ENCODE peak calls at places on chromosomes 4 and X, in seven cellular contexts. A, C, I, Q, T, B and E are unnamed samples.

GRCh38 chr4:144894525-144894924 is 203.5 kb downstream of the ANAPC10 start:
- DNase-seq in A (no peak), C (peak; percentile 57), I (no peak), Q (no peak), T (no peak), B (no peak), E (peak; percentile 48)

GRCh38 chr4:17068885-17069284 is 170.4 kb upstream of the LDB2 start:
- DNase-seq in A (no peak), C (peak; percentile 18), I (no peak), Q (no peak), T (no peak), B (no peak), E (no peak)

GRCh38 chrX:152915541-152916241 is 17.8 kb downstream of the ZNF185 start:
- DNase-seq in A (peak; percentile 25), C (peak; percentile 71), I (no peak), Q (peak; percentile 62), T (no peak), B (peak; percentile 67), E (peak; percentile 79)

GRCh38 chrX:129768186-129768585 is 11.6 kb upstream of the SASH3 start:
- DNase-seq in A (no peak), C (no peak), I (no peak), Q (no peak), T (no peak), B (no peak), E (no peak)

GRCh38 chrX:124028177-124028576 is 66.7 kb downstream of the STAG2 start:
- DNase-seq in A (no peak), C (no peak), I (no peak), Q (no peak), T (no peak), B (no peak), E (peak; percentile 71)

GRCh38 chrX:153353416-153353815 is 19.5 kb downstream of the ZNF275 start:
- DNase-seq in A (no peak), C (no peak), I (no peak), Q (peak; percentile 49), T (no peak), B (peak; percentile 9), E (no peak)

GRCh38 chr4:186021461-186022167 is 47.3 kb upstream of the TLR3 start:
- DNase-seq in A (peak; percentile 18), C (peak; percentile 29), I (peak; percentile 63), Q (peak; percentile 68), T (no peak), B (peak; percentile 78), E (peak; percentile 20)

GRCh38 chr4:25098964-25099843 is 61.0 kb downstream of the SEPSECS start:
- DNase-seq in A (peak; percentile 9), C (no peak), I (no peak), Q (no peak), T (no peak), B (peak; percentile 26), E (peak; percentile 63)

GRCh38 chrX:65677954-65678469 is 10.6 kb downstream of the MSN start:
- DNase-seq in A (no peak), C (peak; percentile 90), I (no peak), Q (no peak), T (no peak), B (no peak), E (peak; percentile 94)

GRCh38 chr4:3442959-3443749 is 1.4 kb downstream of the HGFAC start:
- DNase-seq in A (peak; percentile 64), C (peak; percentile 32), I (peak; percentile 50), Q (peak; percentile 73), T (no peak), B (peak; percentile 53), E (no peak)

DNA sequence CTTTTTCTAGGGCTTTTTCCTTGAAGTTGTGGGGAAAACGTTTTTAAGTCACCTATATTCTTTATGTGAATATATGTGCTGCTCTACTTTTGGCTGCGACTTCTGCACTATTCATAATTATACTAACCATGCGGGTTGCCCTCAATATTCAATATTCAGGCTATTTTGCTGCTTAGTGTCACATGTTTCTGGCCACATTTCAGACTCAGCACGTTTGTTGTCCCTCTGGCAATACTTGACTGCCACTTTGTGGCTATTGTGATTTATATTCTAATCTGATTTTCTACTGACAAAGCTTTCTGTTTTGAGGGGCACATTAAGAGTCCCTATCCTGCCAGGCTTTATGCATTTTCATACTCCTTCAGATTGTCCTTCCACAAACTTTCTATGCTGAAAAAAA is 63.9 kb upstream of the CT45A1 start:
- DNase-seq in A (no peak), C (no peak), I (no peak), Q (no peak), T (no peak), B (no peak), E (no peak)
- H3K23ac ChIP-seq in A (no peak overlapping the region), C (no peak overlapping the region), I (no peak overlapping the region), Q (no peak overlapping the region), T (no peak overlapping the region), B (no peak overlapping the region), E (no peak overlapping the region)

GRCh38 chrX:135099493-135099783 is 20.9 kb downstream of the ETDB start:
- DNase-seq in A (peak; percentile 13), C (no peak), I (no peak), Q (no peak), T (no peak), B (no peak), E (no peak)
- H3K23ac ChIP-seq in A (no peak overlapping the region), C (no peak overlapping the region), I (no peak overlapping the region), Q (no peak overlapping the region), T (no peak overlapping the region), B (no peak overlapping the region), E (no peak overlapping the region)

GRCh38 chrX:42096262-42096939 is 173.0 kb upstream of the CASK start:
- DNase-seq in A (peak; percentile 84), C (peak; percentile 94), I (no peak), Q (no peak), T (no peak), B (no peak), E (peak; percentile 96)

GRCh38 chrX:42094208-42094607 is 170.9 kb upstream of the CASK start:
- DNase-seq in A (no peak), C (peak; percentile 34), I (no peak), Q (no peak), T (no peak), B (no peak), E (peak; percentile 7)

GRCh38 chrX:42090395-42090794 is 167.0 kb upstream of the CASK start:
- DNase-seq in A (no peak), C (no peak), I (no peak), Q (no peak), T (no peak), B (no peak), E (no peak)

GRCh38 chrX:42097491-42097890 is 174.1 kb upstream of the CASK start:
- DNase-seq in A (no peak), C (no peak), I (no peak), Q (no peak), T (no peak), B (no peak), E (no peak)

DNA sequence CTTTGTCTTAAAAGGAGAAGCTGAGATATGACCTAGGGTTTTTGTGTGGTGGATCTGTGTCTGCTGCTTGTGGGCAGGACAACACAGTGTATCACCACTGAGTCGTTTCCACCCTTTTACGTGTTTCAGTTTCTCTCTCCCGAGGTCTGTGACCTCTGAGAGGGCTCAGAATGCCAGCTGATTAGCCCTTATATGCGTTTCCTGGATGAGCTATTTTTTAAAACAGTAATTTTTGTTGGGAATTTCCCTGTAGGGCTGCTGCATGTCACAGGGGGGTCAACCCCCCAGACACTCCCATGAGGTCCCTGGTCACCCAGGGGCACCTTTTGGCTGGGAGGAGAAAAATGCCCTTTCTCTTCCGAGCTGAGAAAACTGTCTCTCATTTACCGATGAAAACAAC is 170.4 kb upstream of the CASK start:
- DNase-seq in A (no peak), C (peak; percentile 55), I (no peak), Q (no peak), T (no peak), B (no peak), E (peak; percentile 40)
- H3K23ac ChIP-seq in A (no peak overlapping the region), C (no peak overlapping the region), I (no peak overlapping the region), Q (no peak overlapping the region), T (no peak overlapping the region), B (no peak overlapping the region), E (no peak overlapping the region)

GRCh38 chrX:150157291-150157690 is 205.8 kb upstream of the MAMLD1 start:
- DNase-seq in A (no peak), C (no peak), I (no peak), Q (no peak), T (no peak), B (no peak), E (no peak)

GRCh38 chrX:150158554-150159332 is 204.4 kb upstream of the MAMLD1 start:
- DNase-seq in A (no peak), C (no peak), I (no peak), Q (no peak), T (no peak), B (no peak), E (no peak)

GRCh38 chrX:150152546-150152945 is 210.6 kb upstream of the MAMLD1 start:
- DNase-seq in A (no peak), C (no peak), I (no peak), Q (no peak), T (no peak), B (no peak), E (no peak)

GRCh38 chrX:150156615-150157014 is 206.5 kb upstream of the MAMLD1 start:
- DNase-seq in A (no peak), C (no peak), I (no peak), Q (no peak), T (no peak), B (no peak), E (no peak)

DNA sequence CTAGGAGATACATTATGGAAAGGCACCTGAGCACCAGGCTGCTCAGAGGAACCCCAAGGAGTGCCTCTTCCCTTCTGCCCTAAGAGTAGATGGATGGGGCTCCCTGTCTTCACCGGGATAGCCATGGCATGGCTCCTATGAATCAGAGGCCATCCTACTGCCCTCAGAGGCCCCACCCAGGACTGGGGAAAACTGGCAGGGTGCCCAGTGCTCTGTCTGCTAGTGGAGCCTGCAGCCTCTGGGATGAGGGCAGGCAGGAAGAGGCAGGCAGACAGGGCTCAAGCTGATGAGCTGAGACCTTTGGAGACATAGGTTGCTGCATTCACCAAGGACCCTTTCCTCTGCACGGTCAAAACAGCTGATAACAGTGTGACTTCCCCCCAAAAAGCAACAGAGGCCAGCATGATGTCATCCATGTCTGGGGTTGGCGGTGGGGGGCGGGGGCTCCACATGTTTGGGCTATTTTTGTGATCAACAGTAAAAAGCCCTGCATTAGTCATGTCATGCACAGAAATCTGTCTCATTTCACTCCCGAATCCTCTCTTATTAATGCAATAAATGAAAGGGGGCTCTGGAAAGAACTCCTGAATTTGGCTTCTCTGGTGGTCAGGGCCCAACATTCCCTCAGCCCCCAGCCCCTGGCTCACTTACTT is 207.6 kb upstream of the MAMLD1 start:
- DNase-seq in A (no peak), C (peak; percentile 72), I (no peak), Q (no peak), T (no peak), B (no peak), E (peak; percentile 55)
- H3K23ac ChIP-seq in A (no peak overlapping the region), C (no peak overlapping the region), I (no peak overlapping the region), Q (no peak overlapping the region), T (no peak overlapping the region), B (no peak overlapping the region), E (no peak overlapping the region)

GRCh38 chr4:78032929-78033328 is 24.2 kb upstream of the FRAS1 start:
- DNase-seq in A (no peak), C (no peak), I (no peak), Q (no peak), T (no peak), B (no peak), E (no peak)
- H3K23ac ChIP-seq in A (no peak overlapping the region), C (no peak overlapping the region), I (no peak overlapping the region), Q (no peak overlapping the region), T (no peak overlapping the region), B (no peak overlapping the region), E (no peak overlapping the region)